ENCODE peak calls at places on chromosomes 16 and 17, in ten cellular contexts. C, A, Q, O, H, M, I, J, S and E are unnamed samples.

GRCh38 chr17:44906987-44907681 is 7.9 kb upstream of the EFTUD2 start:
- DNase-seq in C (no peak), A (no peak), Q (no peak), O (no peak), H (no peak), M (no peak), I (no peak), J (no peak), S (no peak), E (no peak)

GRCh38 chr17:72719582-72720493 is 372.6 kb downstream of the SLC39A11 start:
- DNase-seq in C (no peak), A (no peak), Q (no peak), O (no peak), H (no peak), M (no peak), I (no peak), J (peak), S (no peak), E (no peak)

GRCh38 chr17:49494937-49495841 is at the start of gene NGFR:
- DNase-seq in C (peak), A (peak), Q (peak), O (peak), H (no peak), M (no peak), I (peak), J (no peak), S (peak), E (peak)

GRCh38 chr16:55120408-55120807 is 189.7 kb downstream of the IRX5 start:
- DNase-seq in C (no peak), A (no peak), Q (peak), O (no peak), H (no peak), M (no peak), I (no peak), J (no peak), S (no peak), E (peak)

GRCh38 chr16:13307255-13307654 is 405.9 kb downstream of the SHISA9 start:
- DNase-seq in C (no peak), A (peak), Q (no peak), O (peak), H (no peak), M (peak), I (no peak), J (no peak), S (no peak), E (peak)

GRCh38 chr17:46212634-46213435 is 19.6 kb upstream of the KANSL1 start:
- DNase-seq in C (peak), A (peak), Q (peak), O (peak), H (no peak), M (no peak), I (peak), J (peak), S (no peak), E (peak)

GRCh38 chr17:4833941-4834501 is 881 bp downstream of the MINK1 start:
- DNase-seq in C (no peak), A (peak), Q (peak), O (peak), H (peak), M (no peak), I (peak), J (no peak), S (peak), E (peak)

GRCh38 chr17:357634-358033 is 5.0 kb upstream of the RPH3AL start:
- DNase-seq in C (no peak), A (no peak), Q (no peak), O (no peak), H (no peak), M (no peak), I (no peak), J (no peak), S (no peak), E (no peak)

GRCh38 chr16:22374311-22375116 is at the start of gene CDR2:
- DNase-seq in C (peak), A (peak), Q (peak), O (peak), H (peak), M (peak), I (peak), J (peak), S (peak), E (peak)

GRCh38 chr17:68182940-68183551 is 64.8 kb upstream of the AMZ2 start:
- DNase-seq in C (no peak), A (no peak), Q (no peak), O (no peak), H (no peak), M (no peak), I (no peak), J (peak), S (no peak), E (peak)

GRCh38 chr17:64081802-64082799 is 47.8 kb downstream of the ERN1 start:
- DNase-seq in C (peak), A (peak), Q (no peak), O (peak), H (no peak), M (peak), I (no peak), J (peak), S (no peak), E (peak)

GRCh38 chr16:82146957-82147356 is 23.1 kb downstream of the MPHOSPH6 start:
- DNase-seq in C (no peak), A (no peak), Q (no peak), O (no peak), H (no peak), M (no peak), I (no peak), J (no peak), S (no peak), E (no peak)

GRCh38 chr16:88665148-88665547 is 2.3 kb upstream of the MVD start:
- DNase-seq in C (no peak), A (no peak), Q (no peak), O (no peak), H (no peak), M (no peak), I (no peak), J (no peak), S (no peak), E (no peak)

GRCh38 chr17:7803981-7804380 is 30.0 kb upstream of the KDM6B start:
- DNase-seq in C (no peak), A (no peak), Q (no peak), O (no peak), H (no peak), M (no peak), I (no peak), J (no peak), S (no peak), E (peak)

GRCh38 chr16:8861563-8862308 is 7.1 kb downstream of the CARHSP1 start:
- DNase-seq in C (no peak), A (peak), Q (no peak), O (no peak), H (no peak), M (no peak), I (peak), J (no peak), S (peak), E (no peak)

GRCh38 chr16:11681977-11682654 is 13.9 kb downstream of the SNN start:
- DNase-seq in C (no peak), A (no peak), Q (no peak), O (no peak), H (peak), M (no peak), I (no peak), J (no peak), S (no peak), E (no peak)

GRCh38 chr17:50356418-50356817 is 10.5 kb downstream of the XYLT2 start:
- DNase-seq in C (no peak), A (no peak), Q (no peak), O (no peak), H (no peak), M (no peak), I (no peak), J (no peak), S (no peak), E (no peak)

GRCh38 chr17:49834118-49834743 is 13.6 kb downstream of the TAC4 start:
- DNase-seq in C (no peak), A (no peak), Q (no peak), O (no peak), H (no peak), M (no peak), I (no peak), J (no peak), S (no peak), E (no peak)

GRCh38 chr17:61904094-61904710 is 23.6 kb downstream of the INTS2 start:
- DNase-seq in C (no peak), A (no peak), Q (no peak), O (no peak), H (peak), M (no peak), I (no peak), J (no peak), S (no peak), E (no peak)

GRCh38 chr16:65548470-65548869 is 426.6 kb upstream of the CDH11 start:
- DNase-seq in C (no peak), A (peak), Q (no peak), O (peak), H (no peak), M (no peak), I (no peak), J (no peak), S (no peak), E (no peak)

GRCh38 chr16:64132686-64133085 is 989.2 kb downstream of the CDH11 start:
- DNase-seq in C (no peak), A (no peak), Q (no peak), O (no peak), H (no peak), M (no peak), I (no peak), J (no peak), S (no peak), E (no peak)

GRCh38 chr17:40364121-40364861 is at the start of gene GJD3:
- DNase-seq in C (no peak), A (peak), Q (no peak), O (peak), H (no peak), M (no peak), I (no peak), J (no peak), S (no peak), E (no peak)

GRCh38 chr17:80758793-80759673 is 214.4 kb downstream of the RPTOR start:
- DNase-seq in C (no peak), A (peak), Q (no peak), O (peak), H (no peak), M (no peak), I (no peak), J (no peak), S (peak), E (no peak)

GRCh38 chr17:39663340-39663687 is 1.8 kb upstream of the TCAP start:
- DNase-seq in C (no peak), A (no peak), Q (no peak), O (no peak), H (no peak), M (no peak), I (no peak), J (no peak), S (no peak), E (no peak)

GRCh38 chr16:75229172-75230031 is 10.6 kb downstream of the CTRB1 start:
- DNase-seq in C (no peak), A (no peak), Q (no peak), O (no peak), H (no peak), M (no peak), I (no peak), J (no peak), S (no peak), E (no peak)

GRCh38 chr17:71334041-71334781 is 786.6 kb upstream of the SOX9 start:
- DNase-seq in C (no peak), A (peak), Q (no peak), O (no peak), H (no peak), M (no peak), I (no peak), J (no peak), S (no peak), E (no peak)

GRCh38 chr16:54690710-54691109 is 240.0 kb upstream of the IRX5 start:
- DNase-seq in C (no peak), A (no peak), Q (no peak), O (no peak), H (no peak), M (no peak), I (no peak), J (no peak), S (no peak), E (no peak)

GRCh38 chr16:14238756-14239155 is 167.6 kb downstream of the MRTFB start:
- DNase-seq in C (no peak), A (no peak), Q (no peak), O (no peak), H (no peak), M (no peak), I (no peak), J (no peak), S (no peak), E (no peak)

GRCh38 chr17:39665642-39666221 is 583 bp downstream of the TCAP start:
- DNase-seq in C (no peak), A (peak), Q (no peak), O (no peak), H (no peak), M (no peak), I (no peak), J (no peak), S (peak), E (no peak)

GRCh38 chr17:44110011-44110686 is 13.3 kb downstream of the HDAC5 start:
- DNase-seq in C (no peak), A (no peak), Q (no peak), O (no peak), H (no peak), M (no peak), I (no peak), J (no peak), S (no peak), E (no peak)

GRCh38 chr17:1022278-1023024 is 25.5 kb downstream of the TIMM22 start:
- DNase-seq in C (no peak), A (no peak), Q (no peak), O (no peak), H (no peak), M (no peak), I (no peak), J (no peak), S (peak), E (no peak)

GRCh38 chr17:38885728-38886642 is 16.1 kb downstream of the LASP1 start:
- DNase-seq in C (no peak), A (peak), Q (peak), O (no peak), H (no peak), M (no peak), I (no peak), J (no peak), S (no peak), E (no peak)

GRCh38 chr16:12675852-12676251 is 127.8 kb downstream of the CPPED1 start:
- DNase-seq in C (no peak), A (peak), Q (no peak), O (peak), H (no peak), M (no peak), I (no peak), J (no peak), S (no peak), E (peak)

GRCh38 chr17:81582341-81582740 is 30.2 kb upstream of the FAAP100 start:
- DNase-seq in C (no peak), A (peak), Q (no peak), O (peak), H (no peak), M (no peak), I (no peak), J (no peak), S (no peak), E (no peak)